ENCODE peak calls at places on chromosomes 7 and 10, in four cellular contexts. M, E, T and S are unnamed samples.

GRCh38 chr7:34939175-34939574 is 98.1 kb downstream of the DPY19L1 start:
- DNase-seq in M (no peak), E (no peak), T (no peak), S (no peak)

GRCh38 chr7:79245623-79246249 is 207.7 kb downstream of the MAGI2 start:
- DNase-seq in M (no peak), E (no peak), T (no peak), S (no peak)

GRCh38 chr10:110641256-110641655 is 2.9 kb upstream of the RBM20 start:
- DNase-seq in M (peak), E (no peak), T (no peak), S (peak)

GRCh38 chr7:157021071-157021891 is 10.8 kb upstream of the MNX1 start:
- DNase-seq in M (peak), E (no peak), T (no peak), S (peak)

GRCh38 chr10:125824736-125825135 is 1.4 kb downstream of the BCCIP start:
- DNase-seq in M (no peak), E (no peak), T (no peak), S (peak)

GRCh38 chr10:128814024-128814423 is 653.0 kb upstream of the MGMT start:
- DNase-seq in M (no peak), E (no peak), T (no peak), S (no peak)

GRCh38 chr7:150805864-150806263 is 5.3 kb downstream of the TMEM176A start:
- DNase-seq in M (no peak), E (no peak), T (no peak), S (no peak)

GRCh38 chr7:22356855-22357310 is at the start of gene RAPGEF5:
- DNase-seq in M (peak), E (no peak), T (no peak), S (no peak)

GRCh38 chr7:2524808-2525140 is 5.2 kb downstream of the LFNG start:
- DNase-seq in M (peak), E (no peak), T (no peak), S (no peak)

GRCh38 chr7:74083928-74084721 is 521 bp downstream of the LIMK1 start:
- DNase-seq in M (peak), E (no peak), T (no peak), S (peak)

GRCh38 chr7:110839866-110840265 is 251.1 kb upstream of the LRRN3 start:
- DNase-seq in M (no peak), E (no peak), T (no peak), S (peak)

GRCh38 chr7:31311465-31312074 is 29.0 kb downstream of the NEUROD6 start:
- DNase-seq in M (peak), E (no peak), T (no peak), S (peak)

GRCh38 chr7:29563590-29564454 is at the start of gene PRR15:
- DNase-seq in M (peak), E (no peak), T (no peak), S (peak)

GRCh38 chr10:82737556-82737955 is 862.6 kb downstream of the NRG3 start:
- DNase-seq in M (peak), E (no peak), T (no peak), S (peak)

GRCh38 chr7:120856621-120857352 is 1.2 kb downstream of the TSPAN12 start:
- DNase-seq in M (peak), E (no peak), T (no peak), S (peak)

GRCh38 chr7:24573554-24574338 is 494 bp downstream of the PALS2 start:
- DNase-seq in M (peak), E (peak), T (peak), S (peak)

GRCh38 chr7:1944619-1945210 is 274.6 kb downstream of the ELFN1 start:
- DNase-seq in M (no peak), E (no peak), T (no peak), S (no peak)

GRCh38 chr10:8663131-8663530 is 608.6 kb downstream of the GATA3 start:
- DNase-seq in M (no peak), E (no peak), T (no peak), S (no peak)

GRCh38 chr10:95651346-95652115 is 5.0 kb downstream of the ALDH18A1 start:
- DNase-seq in M (no peak), E (no peak), T (no peak), S (no peak)

GRCh38 chr10:117627561-117627960 is 85.0 kb downstream of the EMX2 start:
- DNase-seq in M (no peak), E (no peak), T (no peak), S (peak)

GRCh38 chr7:127189885-127190284 is 62.9 kb downstream of the GRM8 start:
- DNase-seq in M (no peak), E (no peak), T (no peak), S (peak)

GRCh38 chr7:16874061-16874460 is 7.7 kb downstream of the AGR3 start:
- DNase-seq in M (no peak), E (no peak), T (no peak), S (no peak)